ENCODE peak calls at places on chromosomes 12 and 14, in five cellular contexts. One of them, this sample, is unnamed.

GRCh38 chr12:130016986-130017385 is 113.2 kb upstream of the TMEM132D start:
- DNase-seq in GM23338: no peak
- DNase-seq in HL-60: no peak
- DNase-seq in kidney: no peak
- DNase-seq in A673: no peak
- DNase-seq in this sample: no peak

GRCh38 chr12:1662761-1663439 is 28.0 kb upstream of the ADIPOR2 start:
- DNase-seq in kidney: no peak
- DNase-seq in GM23338: peak; percentile 96
- DNase-seq in A673: no peak
- DNase-seq in HL-60: no peak
- DNase-seq in this sample: no peak

GRCh38 chr14:21097616-21098133 is 780 bp downstream of the ZNF219 start:
- DNase-seq in kidney: peak; percentile 75
- DNase-seq in HL-60: no peak
- DNase-seq in GM23338: peak; percentile 84
- DNase-seq in A673: peak; percentile 42
- DNase-seq in this sample: no peak

GRCh38 chr14:32846821-32847220 is 91.9 kb upstream of the NPAS3 start:
- DNase-seq in kidney: no peak
- DNase-seq in A673: no peak
- DNase-seq in GM23338: no peak
- DNase-seq in HL-60: no peak
- DNase-seq in this sample: no peak

GRCh38 chr12:13961983-13962382 is 19.4 kb downstream of the GRIN2B start:
- DNase-seq in kidney: no peak
- DNase-seq in GM23338: no peak
- DNase-seq in HL-60: no peak
- DNase-seq in A673: no peak
- DNase-seq in this sample: no peak

GRCh38 chr12:45540661-45541341 is 188.7 kb upstream of the ARID2 start:
- DNase-seq in HL-60: no peak
- DNase-seq in kidney: no peak
- DNase-seq in GM23338: no peak
- DNase-seq in A673: peak; percentile 35
- DNase-seq in this sample: no peak

GRCh38 chr12:98053202-98053601 is 462.2 kb upstream of the TMPO start:
- DNase-seq in GM23338: no peak
- DNase-seq in kidney: no peak
- DNase-seq in HL-60: no peak
- DNase-seq in A673: peak; percentile 87
- DNase-seq in this sample: no peak

GRCh38 chr14:75044322-75044721 is 6.9 kb downstream of the MLH3 start:
- DNase-seq in HL-60: no peak
- DNase-seq in A673: peak; percentile 72
- DNase-seq in kidney: no peak
- DNase-seq in GM23338: no peak
- DNase-seq in this sample: no peak

GRCh38 chr12:19775241-19775640 is 335.9 kb downstream of the AEBP2 start:
- DNase-seq in HL-60: no peak
- DNase-seq in GM23338: no peak
- DNase-seq in A673: no peak
- DNase-seq in kidney: no peak
- DNase-seq in this sample: no peak

GRCh38 chr12:89319111-89319510 is 33.2 kb downstream of the DUSP6 start:
- DNase-seq in HL-60: no peak
- DNase-seq in A673: peak; percentile 56
- DNase-seq in kidney: peak; percentile 76
- DNase-seq in GM23338: no peak
- DNase-seq in this sample: no peak

GRCh38 chr12:51128905-51129304 is 44.0 kb downstream of the TFCP2 start:
- DNase-seq in HL-60: no peak
- DNase-seq in GM23338: no peak
- DNase-seq in A673: peak; percentile 9
- DNase-seq in kidney: no peak
- DNase-seq in this sample: no peak

GRCh38 chr14:22836301-22837058 is at the start of gene MMP14:
- DNase-seq in A673: peak; percentile 83
- DNase-seq in GM23338: peak; percentile 80
- DNase-seq in kidney: peak; percentile 90
- DNase-seq in HL-60: no peak
- DNase-seq in this sample: no peak

GRCh38 chr14:24459331-24459730 is 16.8 kb upstream of the SDR39U1 start:
- DNase-seq in kidney: no peak
- DNase-seq in GM23338: no peak
- DNase-seq in A673: no peak
- DNase-seq in HL-60: no peak
- DNase-seq in this sample: no peak

GRCh38 chr14:50523271-50524041 is 8.9 kb downstream of the MAP4K5 start:
- DNase-seq in GM23338: no peak
- DNase-seq in kidney: no peak
- DNase-seq in A673: no peak
- DNase-seq in HL-60: no peak
- DNase-seq in this sample: no peak

GRCh38 chr14:38752750-38753149 is 350.3 kb downstream of the SEC23A start:
- DNase-seq in kidney: no peak
- DNase-seq in HL-60: no peak
- DNase-seq in GM23338: no peak
- DNase-seq in A673: no peak
- DNase-seq in this sample: no peak
- H3K27ac ChIP-seq in kidney: no peak overlapping the region
- H3K27ac ChIP-seq in HL-60: no peak overlapping the region
- H3K27ac ChIP-seq in GM23338: no peak overlapping the region
- H3K27ac ChIP-seq in A673: no peak overlapping the region
- H3K27ac ChIP-seq in this sample: no peak overlapping the region

GRCh38 chr12:85041395-85041794 is 5.2 kb downstream of the LRRIQ1 start:
- DNase-seq in HL-60: no peak
- DNase-seq in GM23338: no peak
- DNase-seq in A673: no peak
- DNase-seq in kidney: no peak
- DNase-seq in this sample: no peak

GRCh38 chr12:85036736-85037135 is 585 bp downstream of the LRRIQ1 start:
- DNase-seq in A673: no peak
- DNase-seq in kidney: no peak
- DNase-seq in HL-60: no peak
- DNase-seq in GM23338: no peak
- DNase-seq in this sample: no peak

DNA sequence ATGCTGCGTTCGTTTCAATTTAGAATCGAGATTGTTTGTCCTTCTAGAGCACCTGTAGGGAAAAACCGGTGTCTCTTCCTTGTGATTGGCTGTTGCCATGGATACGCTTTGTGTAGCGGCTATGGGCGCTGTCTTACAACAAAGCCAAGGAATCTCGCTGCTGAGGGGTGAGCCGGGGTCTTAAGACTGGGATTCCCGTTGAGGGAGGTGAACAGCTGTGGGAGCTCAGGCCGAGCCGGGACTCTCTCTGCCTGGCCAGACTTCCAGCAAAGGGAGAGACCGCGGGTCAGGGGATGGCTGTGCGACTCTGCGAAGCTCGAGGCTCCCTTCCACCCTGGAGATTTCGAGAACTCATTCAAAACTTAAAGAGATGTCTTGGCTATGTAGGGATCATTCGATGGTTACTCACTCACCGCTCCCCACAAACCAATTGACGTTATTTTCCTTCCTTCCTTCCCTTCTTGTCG is at the start of the genes LRRIQ1 and TSPAN19:
- DNase-seq in kidney: peak; percentile 75
- DNase-seq in A673: peak; percentile 90
- DNase-seq in HL-60: no peak
- DNase-seq in GM23338: peak; percentile 99
- DNase-seq in this sample: peak; percentile 55
- H3K27ac ChIP-seq in kidney: no peak within 1 kb of the TSS
- H3K27ac ChIP-seq in A673: no peak within 1 kb of the TSS
- H3K27ac ChIP-seq in HL-60: no peak within 1 kb of the TSS
- H3K27ac ChIP-seq in GM23338: no peak within 1 kb of the TSS
- H3K27ac ChIP-seq in this sample: no peak within 1 kb of the TSS

GRCh38 chr12:120225200-120225558 is 24.3 kb upstream of the RPLP0 start:
- DNase-seq in GM23338: no peak
- DNase-seq in kidney: no peak
- DNase-seq in HL-60: no peak
- DNase-seq in A673: peak; percentile 66
- DNase-seq in this sample: no peak
- H3K27ac ChIP-seq in GM23338: no peak overlapping the region
- H3K27ac ChIP-seq in kidney: peak overlapping the region; percentile 72
- H3K27ac ChIP-seq in HL-60: no peak overlapping the region
- H3K27ac ChIP-seq in A673: peak overlapping the region; percentile 80
- H3K27ac ChIP-seq in this sample: no peak overlapping the region

GRCh38 chr14:72663956-72664650 is 229.8 kb downstream of the DPF3 start:
- DNase-seq in kidney: no peak
- DNase-seq in HL-60: no peak
- DNase-seq in GM23338: no peak
- DNase-seq in A673: no peak
- DNase-seq in this sample: no peak

GRCh38 chr14:72663076-72663487 is 230.8 kb downstream of the DPF3 start:
- DNase-seq in A673: no peak
- DNase-seq in HL-60: no peak
- DNase-seq in kidney: no peak
- DNase-seq in GM23338: no peak
- DNase-seq in this sample: no peak

GRCh38 chr14:72666610-72667009 is 227.3 kb downstream of the DPF3 start:
- DNase-seq in GM23338: no peak
- DNase-seq in kidney: no peak
- DNase-seq in A673: no peak
- DNase-seq in HL-60: no peak
- DNase-seq in this sample: no peak

GRCh38 chr14:72665259-72665658 is 228.6 kb downstream of the DPF3 start:
- DNase-seq in GM23338: no peak
- DNase-seq in HL-60: no peak
- DNase-seq in kidney: no peak
- DNase-seq in A673: no peak
- DNase-seq in this sample: no peak

GRCh38 chr14:72664651-72665050 is 229.2 kb downstream of the DPF3 start:
- DNase-seq in HL-60: no peak
- DNase-seq in A673: no peak
- DNase-seq in kidney: no peak
- DNase-seq in GM23338: no peak
- DNase-seq in this sample: no peak
- H3K27ac ChIP-seq in HL-60: no peak overlapping the region
- H3K27ac ChIP-seq in A673: no peak overlapping the region
- H3K27ac ChIP-seq in kidney: no peak overlapping the region
- H3K27ac ChIP-seq in GM23338: no peak overlapping the region
- H3K27ac ChIP-seq in this sample: no peak overlapping the region

GRCh38 chr12:7091171-7091570 is 1.1 kb downstream of the C1R start:
- DNase-seq in GM23338: no peak
- DNase-seq in kidney: no peak
- DNase-seq in HL-60: no peak
- DNase-seq in A673: no peak
- DNase-seq in this sample: no peak
- H3K27ac ChIP-seq in GM23338: no peak overlapping the region
- H3K27ac ChIP-seq in kidney: no peak overlapping the region
- H3K27ac ChIP-seq in HL-60: no peak overlapping the region
- H3K27ac ChIP-seq in A673: no peak overlapping the region
- H3K27ac ChIP-seq in this sample: no peak overlapping the region

DNA sequence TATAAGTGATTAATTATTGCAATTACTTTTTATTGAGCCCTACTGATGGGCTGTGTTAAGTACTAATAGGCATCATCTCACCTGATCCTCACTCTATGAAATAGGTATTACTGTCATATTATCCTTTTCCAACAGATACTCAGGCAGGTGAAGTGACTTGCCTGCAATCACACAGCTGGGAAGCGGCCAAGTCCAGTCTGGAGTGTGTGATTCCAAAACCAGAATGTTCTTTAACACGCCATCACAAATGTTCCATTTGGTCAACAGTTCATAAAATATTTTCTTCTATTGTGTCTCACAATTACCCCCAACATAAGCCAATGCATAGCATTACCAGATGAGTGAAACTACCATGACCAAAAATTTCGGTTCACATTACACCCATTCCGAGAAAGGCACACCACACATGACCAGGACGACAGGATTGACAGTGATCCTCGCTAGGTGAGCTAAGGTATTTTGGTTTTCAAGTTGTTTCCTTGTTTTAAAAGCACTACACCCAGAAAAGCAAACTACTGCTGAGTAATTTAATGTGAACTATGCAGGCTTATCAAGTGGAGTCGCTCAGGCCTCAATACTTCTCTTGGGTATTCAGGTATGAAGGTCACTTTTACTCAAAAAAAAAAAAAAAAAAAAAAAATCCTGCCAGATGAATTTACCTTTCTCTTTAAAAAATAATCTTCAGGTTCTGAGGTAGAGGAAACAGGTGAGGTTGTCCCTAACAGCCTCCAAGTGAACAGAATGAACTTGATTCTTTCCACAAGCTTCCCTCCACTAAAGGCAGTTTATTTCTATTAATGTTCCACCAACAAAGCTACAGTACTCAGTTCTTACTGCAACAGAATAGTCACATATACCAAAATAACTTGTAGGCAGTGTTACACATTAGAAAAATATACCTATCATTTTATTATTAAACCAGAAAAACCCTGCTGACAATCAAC is 2.4 kb downstream of the VPS37B start:
- DNase-seq in kidney: no peak
- DNase-seq in A673: no peak
- DNase-seq in HL-60: no peak
- DNase-seq in GM23338: no peak
- DNase-seq in this sample: no peak
- H3K27ac ChIP-seq in kidney: peak overlapping the region; percentile 79
- H3K27ac ChIP-seq in A673: peak overlapping the region; percentile 93
- H3K27ac ChIP-seq in HL-60: no peak overlapping the region
- H3K27ac ChIP-seq in GM23338: no peak overlapping the region
- H3K27ac ChIP-seq in this sample: no peak overlapping the region

DNA sequence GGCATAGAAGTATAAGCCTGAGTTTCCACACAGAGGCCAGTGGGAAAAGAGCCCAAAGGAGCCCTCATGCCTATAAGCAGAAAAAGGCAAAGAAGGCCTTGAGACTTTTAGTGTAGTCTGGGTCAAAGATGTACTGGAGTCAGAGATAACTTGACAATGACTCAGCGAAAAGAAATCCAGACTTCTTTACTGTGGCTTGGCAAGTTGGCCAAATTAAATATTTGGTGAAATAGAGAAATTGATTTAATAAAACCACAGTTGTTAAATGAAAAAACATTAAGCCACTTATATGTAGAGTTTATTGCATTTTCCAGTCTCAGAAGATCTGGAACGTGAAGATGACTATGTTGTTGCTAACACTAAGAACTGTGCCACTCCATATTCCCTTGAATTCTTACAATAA is 105.1 kb downstream of the TMTC3 start:
- DNase-seq in GM23338: no peak
- DNase-seq in A673: no peak
- DNase-seq in kidney: no peak
- DNase-seq in HL-60: no peak
- DNase-seq in this sample: no peak
- H3K27ac ChIP-seq in GM23338: no peak overlapping the region
- H3K27ac ChIP-seq in A673: no peak overlapping the region
- H3K27ac ChIP-seq in kidney: no peak overlapping the region
- H3K27ac ChIP-seq in HL-60: no peak overlapping the region
- H3K27ac ChIP-seq in this sample: no peak overlapping the region